ENCODE peak calls at places on chromosome 20, in four cellular contexts. U is fibroblast of pulmonary artery, Y is NCI-H1105 treated with DMSO at 0.1 percent for 48 hours, C is M059J. D is an unnamed sample.

GRCh38 chr20:20593447-20594170 is 118.8 kb downstream of the RALGAPA2 start:
- DNase-seq in C (peak), Y (peak), U (peak), D (peak)

GRCh38 chr20:36462440-36463211 is 78.7 kb upstream of the MYL9 start:
- DNase-seq in Y (no peak), U (peak), C (peak), D (peak)

GRCh38 chr20:9392892-9393857 is 121.2 kb upstream of the LAMP5 start:
- DNase-seq in C (peak), U (peak), Y (peak), D (peak)

GRCh38 chr20:38542994-38543906 is 37.7 kb upstream of the ADIG start:
- DNase-seq in Y (no peak), U (no peak), C (no peak), D (peak)

GRCh38 chr20:9551808-9552550 is 37.6 kb downstream of the LAMP5 start:
- DNase-seq in U (no peak), C (peak), Y (no peak), D (no peak)

GRCh38 chr20:34017610-34018009 is 23.9 kb downstream of the RALY start:
- DNase-seq in C (peak), Y (no peak), U (peak), D (peak)

GRCh38 chr20:5191829-5192569 is 65.2 kb downstream of the CDS2 start:
- DNase-seq in U (peak), C (peak), Y (peak), D (peak)

GRCh38 chr20:709421-709820 is 33.8 kb upstream of the SCRT2 start:
- DNase-seq in C (peak), Y (peak), U (peak), D (no peak)

GRCh38 chr20:33814238-33814712 is 3.1 kb downstream of the CHMP4B start:
- DNase-seq in Y (no peak), U (no peak), C (no peak), D (no peak)

GRCh38 chr20:50186987-50187402 is 3.6 kb upstream of the CEBPB start:
- DNase-seq in Y (no peak), U (no peak), C (no peak), D (no peak)

GRCh38 chr20:4925842-4926530 is 75.3 kb downstream of the SLC23A2 start:
- DNase-seq in Y (no peak), U (peak), C (peak), D (peak)

GRCh38 chr20:62365814-62366369 is 1.2 kb downstream of the LAMA5 start:
- DNase-seq in U (no peak), C (peak), Y (no peak), D (no peak)

GRCh38 chr20:16014436-16014835 is 558.8 kb downstream of the KIF16B start:
- DNase-seq in U (no peak), Y (no peak), C (no peak), D (no peak)

GRCh38 chr20:46975976-46976375 is 81.3 kb downstream of the EYA2 start:
- DNase-seq in Y (no peak), C (no peak), U (no peak), D (no peak)

GRCh38 chr20:32858873-32859372 is at the start of gene EFCAB8:
- DNase-seq in U (no peak), Y (no peak), C (no peak), D (no peak)

GRCh38 chr20:54368578-54368977 is 106.8 kb upstream of the DOK5 start:
- DNase-seq in Y (no peak), C (no peak), U (peak), D (no peak)

GRCh38 chr20:50546729-50547314 is 36.6 kb downstream of the PTPN1 start:
- DNase-seq in C (no peak), Y (no peak), U (no peak), D (no peak)

GRCh38 chr20:8424986-8425385 is 292.9 kb downstream of the PLCB1 start:
- DNase-seq in U (no peak), Y (no peak), C (peak), D (no peak)

GRCh38 chr20:44031822-44032582 is 117.3 kb downstream of the TOX2 start:
- DNase-seq in C (no peak), U (no peak), Y (no peak), D (no peak)

GRCh38 chr20:45899041-45899835 is 8.1 kb downstream of the CTSA start:
- DNase-seq in Y (no peak), C (no peak), U (no peak), D (no peak)

D was measured in amniotic epithelial cell.